ENCODE peak calls at places on chromosomes 5 and 9, in six cellular contexts. K is SJSA1; Q is A549; P is mesothelial cell of epicardium; G is HTR-8/SVneo; M is CD8-positive, alpha-beta memory T cell. Z is an unnamed sample.

GRCh38 chr5:153490124-153491085 is at the start of gene GRIA1:
- DNase-seq in K (no peak), Q (no peak), P (no peak), G (peak; percentile 14), M (no peak), Z (no peak)

GRCh38 chr5:75734913-75735789 is 17.9 kb upstream of the POC5 start:
- DNase-seq in K (no peak), Q (peak; percentile 57), P (no peak), G (peak; percentile 11), M (no peak), Z (peak; percentile 32)

GRCh38 chr5:142826741-142827492 is 56.7 kb downstream of the ARHGAP26 start:
- DNase-seq in K (peak; percentile 85), Q (peak; percentile 47), P (no peak), G (peak; percentile 43), M (peak; percentile 11), Z (peak; percentile 96)

GRCh38 chr9:16526380-16526779 is 344.1 kb downstream of the BNC2 start:
- DNase-seq in K (no peak), Q (peak; percentile 19), P (no peak), G (no peak), M (no peak), Z (peak; percentile 76)

GRCh38 chr9:91047993-91048607 is 246.5 kb downstream of the SYK start:
- DNase-seq in K (peak; percentile 67), Q (no peak), P (no peak), G (no peak), M (no peak), Z (peak; percentile 87)

GRCh38 chr5:141713616-141714309 is 31.7 kb upstream of the ARAP3 start:
- DNase-seq in K (no peak), Q (peak; percentile 60), P (no peak), G (no peak), M (no peak), Z (peak; percentile 26)

GRCh38 chr9:110731437-110732028 is 62.9 kb downstream of the MUSK start:
- DNase-seq in K (no peak), Q (no peak), P (no peak), G (no peak), M (no peak), Z (no peak)

GRCh38 chr5:73955447-73955846 is 329.5 kb downstream of the ARHGEF28 start:
- DNase-seq in K (no peak), Q (no peak), P (no peak), G (no peak), M (no peak), Z (no peak)

GRCh38 chr5:41656597-41656996 is 146.2 kb upstream of the PLCXD3 start:
- DNase-seq in K (no peak), Q (no peak), P (no peak), G (no peak), M (no peak), Z (peak; percentile 0)

GRCh38 chr5:87185838-87186237 is 81.8 kb upstream of the RASA1 start:
- DNase-seq in K (no peak), Q (no peak), P (no peak), G (no peak), M (no peak), Z (peak; percentile 66)

Z was measured in HT1080.